ENCODE peak calls at places on chromosomes 12 and 14, in six cellular contexts. One of them, this sample, is unnamed.

GRCh38 chr14:102210421-102211042 is 70.8 kb downstream of the WDR20 start:
- DNase-seq in left ventricle myocardium inferior: no peak
- DNase-seq in endothelial cell of umbilical vein: no peak
- DNase-seq in Calu3: no peak
- DNase-seq in activated CD4-positive, alpha-beta T cell treated with anti-CD3 and anti-CD28 coated beads, Interleukin-2, amount 50 U/mL, for 1 hour: no peak
- DNase-seq in IMR-90: no peak
- DNase-seq in this sample: no peak

GRCh38 chr12:92221916-92222315 is 76.3 kb upstream of the BTG1 start:
- DNase-seq in left ventricle myocardium inferior: no peak
- DNase-seq in endothelial cell of umbilical vein: no peak
- DNase-seq in Calu3: no peak
- DNase-seq in activated CD4-positive, alpha-beta T cell treated with anti-CD3 and anti-CD28 coated beads, Interleukin-2, amount 50 U/mL, for 1 hour: no peak
- DNase-seq in IMR-90: no peak
- DNase-seq in this sample: no peak

GRCh38 chr14:105180598-105181528 is at the start of gene NUDT14:
- DNase-seq in left ventricle myocardium inferior: peak
- DNase-seq in endothelial cell of umbilical vein: peak
- DNase-seq in Calu3: peak
- DNase-seq in activated CD4-positive, alpha-beta T cell treated with anti-CD3 and anti-CD28 coated beads, Interleukin-2, amount 50 U/mL, for 1 hour: peak
- DNase-seq in IMR-90: peak
- DNase-seq in this sample: no peak

GRCh38 chr12:14384783-14385638 is 19.5 kb downstream of the ATF7IP start:
- DNase-seq in left ventricle myocardium inferior: no peak
- DNase-seq in endothelial cell of umbilical vein: peak
- DNase-seq in Calu3: peak
- DNase-seq in activated CD4-positive, alpha-beta T cell treated with anti-CD3 and anti-CD28 coated beads, Interleukin-2, amount 50 U/mL, for 1 hour: peak
- DNase-seq in IMR-90: peak
- DNase-seq in this sample: peak

GRCh38 chr14:22081352-22081751 is 407.7 kb upstream of the OR4E1 start:
- DNase-seq in left ventricle myocardium inferior: no peak
- DNase-seq in endothelial cell of umbilical vein: no peak
- DNase-seq in Calu3: no peak
- DNase-seq in activated CD4-positive, alpha-beta T cell treated with anti-CD3 and anti-CD28 coated beads, Interleukin-2, amount 50 U/mL, for 1 hour: no peak
- DNase-seq in IMR-90: no peak
- DNase-seq in this sample: no peak

GRCh38 chr12:122882908-122883563 is 12.9 kb downstream of the VPS37B start:
- DNase-seq in left ventricle myocardium inferior: no peak
- DNase-seq in endothelial cell of umbilical vein: peak
- DNase-seq in Calu3: no peak
- DNase-seq in activated CD4-positive, alpha-beta T cell treated with anti-CD3 and anti-CD28 coated beads, Interleukin-2, amount 50 U/mL, for 1 hour: no peak
- DNase-seq in IMR-90: no peak
- DNase-seq in this sample: no peak

GRCh38 chr14:106586098-106586704 is 1059.8 kb downstream of the TMEM121 start:
- DNase-seq in left ventricle myocardium inferior: no peak
- DNase-seq in endothelial cell of umbilical vein: no peak
- DNase-seq in Calu3: peak
- DNase-seq in activated CD4-positive, alpha-beta T cell treated with anti-CD3 and anti-CD28 coated beads, Interleukin-2, amount 50 U/mL, for 1 hour: peak
- DNase-seq in IMR-90: no peak
- DNase-seq in this sample: no peak

GRCh38 chr12:115004469-115005146 is 320.6 kb upstream of the TBX3 start:
- DNase-seq in left ventricle myocardium inferior: no peak
- DNase-seq in endothelial cell of umbilical vein: no peak
- DNase-seq in Calu3: no peak
- DNase-seq in activated CD4-positive, alpha-beta T cell treated with anti-CD3 and anti-CD28 coated beads, Interleukin-2, amount 50 U/mL, for 1 hour: no peak
- DNase-seq in IMR-90: no peak
- DNase-seq in this sample: peak

GRCh38 chr14:73461478-73462077 is 3.2 kb upstream of the NUMB start:
- DNase-seq in left ventricle myocardium inferior: no peak
- DNase-seq in endothelial cell of umbilical vein: peak
- DNase-seq in Calu3: no peak
- DNase-seq in activated CD4-positive, alpha-beta T cell treated with anti-CD3 and anti-CD28 coated beads, Interleukin-2, amount 50 U/mL, for 1 hour: no peak
- DNase-seq in IMR-90: no peak
- DNase-seq in this sample: no peak

GRCh38 chr12:14635776-14636175 is 60.6 kb downstream of the GUCY2C start:
- DNase-seq in left ventricle myocardium inferior: no peak
- DNase-seq in endothelial cell of umbilical vein: no peak
- DNase-seq in Calu3: no peak
- DNase-seq in activated CD4-positive, alpha-beta T cell treated with anti-CD3 and anti-CD28 coated beads, Interleukin-2, amount 50 U/mL, for 1 hour: no peak
- DNase-seq in IMR-90: no peak
- DNase-seq in this sample: no peak

GRCh38 chr12:57175428-57176138 is 28.2 kb upstream of the LRP1-AS start:
- DNase-seq in left ventricle myocardium inferior: peak
- DNase-seq in endothelial cell of umbilical vein: peak
- DNase-seq in Calu3: peak
- DNase-seq in activated CD4-positive, alpha-beta T cell treated with anti-CD3 and anti-CD28 coated beads, Interleukin-2, amount 50 U/mL, for 1 hour: peak
- DNase-seq in IMR-90: peak
- DNase-seq in this sample: no peak

GRCh38 chr12:95385246-95385645 is 88.7 kb upstream of the METAP2 start:
- DNase-seq in left ventricle myocardium inferior: peak
- DNase-seq in endothelial cell of umbilical vein: no peak
- DNase-seq in Calu3: no peak
- DNase-seq in activated CD4-positive, alpha-beta T cell treated with anti-CD3 and anti-CD28 coated beads, Interleukin-2, amount 50 U/mL, for 1 hour: no peak
- DNase-seq in IMR-90: peak
- DNase-seq in this sample: no peak

GRCh38 chr14:69043598-69044267 is 64.6 kb upstream of the ACTN1 start:
- DNase-seq in left ventricle myocardium inferior: no peak
- DNase-seq in endothelial cell of umbilical vein: peak
- DNase-seq in Calu3: no peak
- DNase-seq in activated CD4-positive, alpha-beta T cell treated with anti-CD3 and anti-CD28 coated beads, Interleukin-2, amount 50 U/mL, for 1 hour: no peak
- DNase-seq in IMR-90: peak
- DNase-seq in this sample: no peak

GRCh38 chr12:118290130-118290529 is 82.6 kb downstream of the TAOK3 start:
- DNase-seq in left ventricle myocardium inferior: no peak
- DNase-seq in endothelial cell of umbilical vein: no peak
- DNase-seq in Calu3: no peak
- DNase-seq in activated CD4-positive, alpha-beta T cell treated with anti-CD3 and anti-CD28 coated beads, Interleukin-2, amount 50 U/mL, for 1 hour: no peak
- DNase-seq in IMR-90: peak
- DNase-seq in this sample: no peak

GRCh38 chr12:65123435-65124063 is 2.4 kb upstream of the WIF1 start:
- DNase-seq in left ventricle myocardium inferior: no peak
- DNase-seq in endothelial cell of umbilical vein: peak
- DNase-seq in Calu3: peak
- DNase-seq in activated CD4-positive, alpha-beta T cell treated with anti-CD3 and anti-CD28 coated beads, Interleukin-2, amount 50 U/mL, for 1 hour: no peak
- DNase-seq in IMR-90: peak
- DNase-seq in this sample: peak

GRCh38 chr12:9648701-9649531 is 20.6 kb upstream of the CLEC2D start:
- DNase-seq in left ventricle myocardium inferior: no peak
- DNase-seq in endothelial cell of umbilical vein: peak
- DNase-seq in Calu3: no peak
- DNase-seq in activated CD4-positive, alpha-beta T cell treated with anti-CD3 and anti-CD28 coated beads, Interleukin-2, amount 50 U/mL, for 1 hour: no peak
- DNase-seq in IMR-90: peak
- DNase-seq in this sample: no peak

GRCh38 chr12:67161322-67161918 is 107.7 kb upstream of the CAND1 start:
- DNase-seq in left ventricle myocardium inferior: no peak
- DNase-seq in endothelial cell of umbilical vein: peak
- DNase-seq in Calu3: peak
- DNase-seq in activated CD4-positive, alpha-beta T cell treated with anti-CD3 and anti-CD28 coated beads, Interleukin-2, amount 50 U/mL, for 1 hour: peak
- DNase-seq in IMR-90: peak
- DNase-seq in this sample: no peak

GRCh38 chr12:51087818-51088217 is 4.4 kb upstream of the CSRNP2 start:
- DNase-seq in left ventricle myocardium inferior: no peak
- DNase-seq in endothelial cell of umbilical vein: no peak
- DNase-seq in Calu3: no peak
- DNase-seq in activated CD4-positive, alpha-beta T cell treated with anti-CD3 and anti-CD28 coated beads, Interleukin-2, amount 50 U/mL, for 1 hour: no peak
- DNase-seq in IMR-90: no peak
- DNase-seq in this sample: no peak

GRCh38 chr12:84502907-84503787 is 409.5 kb downstream of the SLC6A15 start:
- DNase-seq in left ventricle myocardium inferior: no peak
- DNase-seq in endothelial cell of umbilical vein: peak
- DNase-seq in Calu3: peak
- DNase-seq in activated CD4-positive, alpha-beta T cell treated with anti-CD3 and anti-CD28 coated beads, Interleukin-2, amount 50 U/mL, for 1 hour: no peak
- DNase-seq in IMR-90: peak
- DNase-seq in this sample: no peak

GRCh38 chr12:124682425-124683329 is 115.3 kb upstream of the NCOR2 start:
- DNase-seq in left ventricle myocardium inferior: no peak
- DNase-seq in endothelial cell of umbilical vein: no peak
- DNase-seq in Calu3: no peak
- DNase-seq in activated CD4-positive, alpha-beta T cell treated with anti-CD3 and anti-CD28 coated beads, Interleukin-2, amount 50 U/mL, for 1 hour: no peak
- DNase-seq in IMR-90: no peak
- DNase-seq in this sample: no peak

GRCh38 chr12:66648336-66648735 is 30.5 kb downstream of the GRIP1 start:
- DNase-seq in left ventricle myocardium inferior: no peak
- DNase-seq in endothelial cell of umbilical vein: no peak
- DNase-seq in Calu3: peak
- DNase-seq in activated CD4-positive, alpha-beta T cell treated with anti-CD3 and anti-CD28 coated beads, Interleukin-2, amount 50 U/mL, for 1 hour: no peak
- DNase-seq in IMR-90: peak
- DNase-seq in this sample: peak

GRCh38 chr14:79357307-79357706 is 854.0 kb downstream of the DIO2 start:
- DNase-seq in left ventricle myocardium inferior: no peak
- DNase-seq in endothelial cell of umbilical vein: no peak
- DNase-seq in Calu3: no peak
- DNase-seq in activated CD4-positive, alpha-beta T cell treated with anti-CD3 and anti-CD28 coated beads, Interleukin-2, amount 50 U/mL, for 1 hour: no peak
- DNase-seq in IMR-90: no peak
- DNase-seq in this sample: no peak

GRCh38 chr12:10392394-10392930 is 2.6 kb upstream of the KLRK1 start:
- DNase-seq in left ventricle myocardium inferior: peak
- DNase-seq in endothelial cell of umbilical vein: no peak
- DNase-seq in Calu3: peak
- DNase-seq in activated CD4-positive, alpha-beta T cell treated with anti-CD3 and anti-CD28 coated beads, Interleukin-2, amount 50 U/mL, for 1 hour: no peak
- DNase-seq in IMR-90: peak
- DNase-seq in this sample: peak

GRCh38 chr12:15603461-15604085 is 185.6 kb downstream of the EPS8 start:
- DNase-seq in left ventricle myocardium inferior: no peak
- DNase-seq in endothelial cell of umbilical vein: no peak
- DNase-seq in Calu3: no peak
- DNase-seq in activated CD4-positive, alpha-beta T cell treated with anti-CD3 and anti-CD28 coated beads, Interleukin-2, amount 50 U/mL, for 1 hour: no peak
- DNase-seq in IMR-90: peak
- DNase-seq in this sample: no peak

GRCh38 chr14:100832311-100832960 is 6.5 kb downstream of the MEG3 start:
- DNase-seq in left ventricle myocardium inferior: no peak
- DNase-seq in endothelial cell of umbilical vein: no peak
- DNase-seq in Calu3: no peak
- DNase-seq in activated CD4-positive, alpha-beta T cell treated with anti-CD3 and anti-CD28 coated beads, Interleukin-2, amount 50 U/mL, for 1 hour: no peak
- DNase-seq in IMR-90: no peak
- DNase-seq in this sample: no peak

GRCh38 chr12:120529641-120530314 is 820 bp upstream of the COQ5 start:
- DNase-seq in left ventricle myocardium inferior: no peak
- DNase-seq in endothelial cell of umbilical vein: peak
- DNase-seq in Calu3: peak
- DNase-seq in activated CD4-positive, alpha-beta T cell treated with anti-CD3 and anti-CD28 coated beads, Interleukin-2, amount 50 U/mL, for 1 hour: no peak
- DNase-seq in IMR-90: peak
- DNase-seq in this sample: peak

GRCh38 chr12:62844915-62845314 is 90.0 kb downstream of the PPM1H start:
- DNase-seq in left ventricle myocardium inferior: no peak
- DNase-seq in endothelial cell of umbilical vein: no peak
- DNase-seq in Calu3: no peak
- DNase-seq in activated CD4-positive, alpha-beta T cell treated with anti-CD3 and anti-CD28 coated beads, Interleukin-2, amount 50 U/mL, for 1 hour: no peak
- DNase-seq in IMR-90: no peak
- DNase-seq in this sample: no peak

GRCh38 chr12:66629138-66629880 is 49.6 kb downstream of the GRIP1 start:
- DNase-seq in left ventricle myocardium inferior: no peak
- DNase-seq in endothelial cell of umbilical vein: no peak
- DNase-seq in Calu3: no peak
- DNase-seq in activated CD4-positive, alpha-beta T cell treated with anti-CD3 and anti-CD28 coated beads, Interleukin-2, amount 50 U/mL, for 1 hour: no peak
- DNase-seq in IMR-90: no peak
- DNase-seq in this sample: peak

GRCh38 chr14:31879661-31880348 is 197.3 kb upstream of the ARHGAP5 start:
- DNase-seq in left ventricle myocardium inferior: no peak
- DNase-seq in endothelial cell of umbilical vein: peak
- DNase-seq in Calu3: no peak
- DNase-seq in activated CD4-positive, alpha-beta T cell treated with anti-CD3 and anti-CD28 coated beads, Interleukin-2, amount 50 U/mL, for 1 hour: no peak
- DNase-seq in IMR-90: no peak
- DNase-seq in this sample: no peak

GRCh38 chr14:60563113-60563512 is 54.2 kb downstream of the SIX6 start:
- DNase-seq in left ventricle myocardium inferior: no peak
- DNase-seq in endothelial cell of umbilical vein: no peak
- DNase-seq in Calu3: no peak
- DNase-seq in activated CD4-positive, alpha-beta T cell treated with anti-CD3 and anti-CD28 coated beads, Interleukin-2, amount 50 U/mL, for 1 hour: no peak
- DNase-seq in IMR-90: peak
- DNase-seq in this sample: no peak

GRCh38 chr14:76953196-76953945 is 75.1 kb downstream of the IRF2BPL start:
- DNase-seq in left ventricle myocardium inferior: peak
- DNase-seq in endothelial cell of umbilical vein: peak
- DNase-seq in Calu3: peak
- DNase-seq in activated CD4-positive, alpha-beta T cell treated with anti-CD3 and anti-CD28 coated beads, Interleukin-2, amount 50 U/mL, for 1 hour: peak
- DNase-seq in IMR-90: peak
- DNase-seq in this sample: peak

GRCh38 chr14:68342216-68342615 is 450.7 kb downstream of the ZFP36L1 start:
- DNase-seq in left ventricle myocardium inferior: no peak
- DNase-seq in endothelial cell of umbilical vein: no peak
- DNase-seq in Calu3: no peak
- DNase-seq in activated CD4-positive, alpha-beta T cell treated with anti-CD3 and anti-CD28 coated beads, Interleukin-2, amount 50 U/mL, for 1 hour: no peak
- DNase-seq in IMR-90: no peak
- DNase-seq in this sample: no peak

GRCh38 chr12:89138048-89138852 is 214.1 kb downstream of the DUSP6 start:
- DNase-seq in left ventricle myocardium inferior: no peak
- DNase-seq in endothelial cell of umbilical vein: no peak
- DNase-seq in Calu3: no peak
- DNase-seq in activated CD4-positive, alpha-beta T cell treated with anti-CD3 and anti-CD28 coated beads, Interleukin-2, amount 50 U/mL, for 1 hour: no peak
- DNase-seq in IMR-90: peak
- DNase-seq in this sample: no peak

GRCh38 chr14:39417014-39417413 is 15.2 kb downstream of the FBXO33 start:
- DNase-seq in left ventricle myocardium inferior: no peak
- DNase-seq in endothelial cell of umbilical vein: peak
- DNase-seq in Calu3: no peak
- DNase-seq in activated CD4-positive, alpha-beta T cell treated with anti-CD3 and anti-CD28 coated beads, Interleukin-2, amount 50 U/mL, for 1 hour: no peak
- DNase-seq in IMR-90: no peak
- DNase-seq in this sample: no peak

GRCh38 chr14:100192250-100192671 is 32.8 kb upstream of the DEGS2 start:
- DNase-seq in left ventricle myocardium inferior: peak
- DNase-seq in endothelial cell of umbilical vein: no peak
- DNase-seq in Calu3: no peak
- DNase-seq in activated CD4-positive, alpha-beta T cell treated with anti-CD3 and anti-CD28 coated beads, Interleukin-2, amount 50 U/mL, for 1 hour: no peak
- DNase-seq in IMR-90: no peak
- DNase-seq in this sample: no peak

GRCh38 chr14:52032196-52032865 is 36.5 kb downstream of the NID2 start:
- DNase-seq in left ventricle myocardium inferior: no peak
- DNase-seq in endothelial cell of umbilical vein: no peak
- DNase-seq in Calu3: no peak
- DNase-seq in activated CD4-positive, alpha-beta T cell treated with anti-CD3 and anti-CD28 coated beads, Interleukin-2, amount 50 U/mL, for 1 hour: no peak
- DNase-seq in IMR-90: no peak
- DNase-seq in this sample: no peak

This sample was measured in RCC 7860.